ENCODE peak calls at places on chromosomes 3 and 15, in ten cellular contexts. N, O, M, Z, D, A, I, C, Q and U are unnamed samples.

GRCh38 chr3:127678611-127679533 is 6.1 kb downstream of the ABTB1 start:
- DNase-seq in N (peak; percentile 52), O (no peak), M (peak; percentile 81), Z (no peak), D (no peak), A (no peak), I (no peak), C (no peak), Q (no peak), U (no peak)

GRCh38 chr15:74337146-74337545 is 30.3 kb downstream of the CYP11A1 start:
- DNase-seq in N (no peak), O (no peak), M (no peak), Z (no peak), D (no peak), A (no peak), I (no peak), C (no peak), Q (no peak), U (no peak)

GRCh38 chr3:58005662-58006061 is 2.6 kb upstream of the FLNB start:
- DNase-seq in N (no peak), O (no peak), M (peak; percentile 94), Z (peak; percentile 76), D (peak; percentile 47), A (no peak), I (no peak), C (peak; percentile 57), Q (no peak), U (peak; percentile 78)

GRCh38 chr15:35871812-35872211 is 325.8 kb upstream of the DPH6 start:
- DNase-seq in N (no peak), O (no peak), M (no peak), Z (no peak), D (no peak), A (no peak), I (no peak), C (no peak), Q (no peak), U (no peak)

GRCh38 chr15:56250626-56251025 is 6.9 kb upstream of the RFX7 start:
- DNase-seq in N (no peak), O (no peak), M (no peak), Z (no peak), D (no peak), A (no peak), I (no peak), C (no peak), Q (no peak), U (no peak)

GRCh38 chr3:55000546-55000945 is 72.7 kb upstream of the LRTM1 start:
- DNase-seq in N (peak; percentile 84), O (no peak), M (peak; percentile 74), Z (peak; percentile 86), D (peak; percentile 85), A (no peak), I (no peak), C (peak; percentile 64), Q (no peak), U (peak; percentile 90)

GRCh38 chr3:123634149-123635051 is 49.5 kb upstream of the HACD2 start:
- DNase-seq in N (no peak), O (no peak), M (no peak), Z (no peak), D (peak; percentile 52), A (no peak), I (no peak), C (no peak), Q (no peak), U (no peak)

GRCh38 chr3:52086461-52086860 is 30.1 kb upstream of the DUSP7 start:
- DNase-seq in N (no peak), O (no peak), M (no peak), Z (no peak), D (no peak), A (no peak), I (no peak), C (no peak), Q (no peak), U (no peak)

GRCh38 chr3:71489315-71489761 is 94.2 kb downstream of the FOXP1 start:
- DNase-seq in N (no peak), O (peak; percentile 28), M (no peak), Z (no peak), D (no peak), A (no peak), I (no peak), C (no peak), Q (no peak), U (no peak)

GRCh38 chr3:100411091-100411982 is 10.0 kb downstream of the LNP1 start:
- DNase-seq in N (no peak), O (no peak), M (no peak), Z (no peak), D (no peak), A (no peak), I (no peak), C (no peak), Q (no peak), U (no peak)

GRCh38 chr3:150469031-150469930 is 61.2 kb downstream of the TSC22D2 start:
- DNase-seq in N (peak; percentile 92), O (no peak), M (peak; percentile 96), Z (peak; percentile 99), D (peak; percentile 95), A (no peak), I (peak; percentile 16), C (peak; percentile 86), Q (no peak), U (peak; percentile 95)